ENCODE peak calls at places on chromosomes 7 and 10, in seven cellular contexts. L is left ventricle myocardium inferior, U is fibroblast of pulmonary artery, P is transverse colon, B is kidney epithelial cell, X is AG04450, E is breast epithelium. F is an unnamed sample.

GRCh38 chr10:121449457-121450045 is 148.7 kb downstream of the FGFR2 start:
- DNase-seq in E (no peak), L (no peak), U (no peak), B (no peak), X (no peak), P (no peak), F (no peak)

GRCh38 chr7:102467581-102468415 is 3.0 kb downstream of the LRWD1 start:
- DNase-seq in P (no peak), B (no peak), U (no peak), L (no peak), X (no peak), E (no peak), F (no peak)

GRCh38 chr10:86300931-86301330 is 65.7 kb downstream of the GRID1 start:
- DNase-seq in U (no peak), B (no peak), P (no peak), L (no peak), X (no peak), E (no peak), F (no peak)

GRCh38 chr7:100466830-100467605 is 3.0 kb upstream of the SPACDR start:
- DNase-seq in L (no peak), E (no peak), X (no peak), B (no peak), U (no peak), P (no peak), F (no peak)

GRCh38 chr7:3897430-3898385 is 596.7 kb downstream of the SDK1 start:
- DNase-seq in E (no peak), P (peak), U (peak), L (no peak), B (no peak), X (peak), F (no peak)

GRCh38 chr7:138388673-138389491 is 71.2 kb upstream of the TRIM24 start:
- DNase-seq in U (no peak), X (no peak), P (no peak), L (no peak), E (no peak), B (peak), F (peak)

GRCh38 chr7:67900456-67900855 is 903.8 kb downstream of the TYW1 start:
- DNase-seq in L (no peak), U (no peak), X (no peak), B (no peak), E (no peak), P (no peak), F (no peak)

GRCh38 chr7:108515013-108515412 is 10.9 kb downstream of the PNPLA8 start:
- DNase-seq in U (no peak), P (no peak), B (no peak), L (no peak), E (no peak), X (no peak), F (no peak)

GRCh38 chr10:68871105-68871711 is 29.9 kb upstream of the DDX50 start:
- DNase-seq in L (no peak), U (peak), B (peak), X (peak), E (no peak), P (no peak), F (peak)

GRCh38 chr10:70830185-70830584 is 14.4 kb downstream of the SGPL1 start:
- DNase-seq in E (no peak), B (no peak), P (no peak), L (no peak), U (no peak), X (no peak), F (no peak)

GRCh38 chr10:131491195-131491594 is 179.7 kb upstream of the TCERG1L start:
- DNase-seq in P (no peak), L (no peak), X (no peak), E (no peak), B (no peak), U (no peak), F (no peak)

GRCh38 chr10:111128331-111129167 is 51.7 kb downstream of the ADRA2A start:
- DNase-seq in E (no peak), P (no peak), U (no peak), X (no peak), L (no peak), B (peak), F (peak)

GRCh38 chr10:114694735-114695134 is 36.7 kb upstream of the ABLIM1 start:
- DNase-seq in E (no peak), X (no peak), B (no peak), U (peak), P (peak), L (no peak), F (no peak)

GRCh38 chr7:1851731-1852531 is 181.9 kb downstream of the ELFN1 start:
- DNase-seq in X (no peak), E (no peak), P (no peak), U (no peak), L (no peak), B (no peak), F (no peak)

GRCh38 chr7:44184221-44184873 is 4.9 kb downstream of the GCK start:
- DNase-seq in E (no peak), U (peak), P (no peak), L (no peak), X (peak), B (peak), F (peak)
- H3K4me3 ChIP-seq in E (no peak), U (no peak), P (no peak), L (no peak), X (no peak), B (no peak), F (no peak)

GRCh38 chr7:78968951-78969350 is 484.5 kb downstream of the MAGI2 start:
- DNase-seq in X (no peak), U (no peak), P (no peak), L (no peak), E (no peak), B (no peak), F (no peak)
- H3K4me3 ChIP-seq in X (no peak), U (no peak), P (no peak), L (no peak), E (no peak), B (no peak), F (no peak)

DNA sequence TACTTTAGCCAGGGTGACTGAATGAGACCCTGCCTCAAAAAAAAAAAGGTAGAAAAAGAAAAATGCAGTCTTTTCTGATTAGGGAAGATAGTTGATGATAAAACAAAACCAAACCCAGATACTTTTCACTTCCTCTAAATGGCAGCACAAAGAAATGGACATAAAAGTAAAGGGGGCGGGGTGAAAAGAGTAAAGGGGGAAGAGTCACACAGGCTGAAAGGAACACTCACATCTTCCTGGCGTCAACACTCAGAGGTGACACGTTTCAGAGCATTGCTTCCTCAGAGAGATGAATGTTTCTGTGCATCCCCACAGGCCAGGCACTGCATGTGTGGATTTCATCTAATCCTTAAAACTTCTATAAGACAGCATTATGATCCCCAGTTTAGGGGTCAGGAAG is 81.3 kb downstream of the HIPK2 start:
- DNase-seq in L (no peak), X (no peak), B (no peak), P (no peak), E (no peak), U (no peak), F (no peak)
- H3K4me3 ChIP-seq in L (no peak), X (no peak), B (no peak), P (no peak), E (no peak), U (no peak), F (no peak)

GRCh38 chr7:27152816-27153486 is 568 bp upstream of the HOXA3 start:
- DNase-seq in L (no peak), P (no peak), U (no peak), B (no peak), E (no peak), X (no peak), F (no peak)

GRCh38 chr7:27153526-27153925 is 1.1 kb upstream of the HOXA3 start:
- DNase-seq in B (no peak), X (no peak), U (no peak), L (no peak), P (no peak), E (peak), F (no peak)

GRCh38 chr7:27151341-27151944 is 940 bp downstream of the HOXA3 start:
- DNase-seq in E (peak), P (no peak), L (peak), U (no peak), X (no peak), B (no peak), F (no peak)

GRCh38 chr7:27150568-27151340 is 1.6 kb downstream of the HOXA3 start:
- DNase-seq in L (peak), E (peak), B (no peak), P (peak), U (peak), X (no peak), F (no peak)

GRCh38 chr7:27151945-27152815 is at the start of gene HOXA3:
- DNase-seq in U (no peak), X (no peak), P (peak), B (no peak), L (peak), E (peak), F (no peak)
- H3K4me3 ChIP-seq in U (peak), X (peak), P (peak), B (peak), L (peak), E (peak), F (no peak)

GRCh38 chr7:30932562-30932961 is 20.9 kb downstream of the AQP1 start:
- DNase-seq in X (no peak), B (no peak), E (peak), U (no peak), P (no peak), L (no peak), F (no peak)

GRCh38 chr7:30930621-30931020 is 19.0 kb downstream of the AQP1 start:
- DNase-seq in X (no peak), E (no peak), B (no peak), L (peak), P (no peak), U (peak), F (no peak)

GRCh38 chr7:30931161-30931926 is 19.7 kb downstream of the AQP1 start:
- DNase-seq in U (peak), X (no peak), L (peak), B (peak), E (peak), P (no peak), F (no peak)

GRCh38 chr7:30933124-30933893 is 21.7 kb downstream of the AQP1 start:
- DNase-seq in E (peak), L (no peak), B (no peak), P (no peak), X (no peak), U (no peak), F (no peak)

GRCh38 chr7:30931927-30932540 is 20.4 kb downstream of the AQP1 start:
- DNase-seq in P (no peak), L (no peak), U (no peak), X (no peak), B (no peak), E (peak), F (no peak)
- H3K4me3 ChIP-seq in P (no peak), L (no peak), U (no peak), X (no peak), B (no peak), E (no peak), F (no peak)

GRCh38 chr7:93923291-93923690 is 1.8 kb downstream of the GNG11 start:
- DNase-seq in X (no peak), L (no peak), E (no peak), U (peak), B (no peak), P (no peak), F (no peak)
- H3K4me3 ChIP-seq in X (peak), L (peak), E (peak), U (peak), B (peak), P (peak), F (peak)

GRCh38 chr7:151186640-151187408 is at the start of gene ASB10:
- DNase-seq in U (no peak), P (no peak), B (no peak), E (no peak), L (peak), X (no peak), F (no peak)
- H3K4me3 ChIP-seq in U (no peak), P (no peak), B (no peak), E (no peak), L (peak), X (no peak), F (no peak)

DNA sequence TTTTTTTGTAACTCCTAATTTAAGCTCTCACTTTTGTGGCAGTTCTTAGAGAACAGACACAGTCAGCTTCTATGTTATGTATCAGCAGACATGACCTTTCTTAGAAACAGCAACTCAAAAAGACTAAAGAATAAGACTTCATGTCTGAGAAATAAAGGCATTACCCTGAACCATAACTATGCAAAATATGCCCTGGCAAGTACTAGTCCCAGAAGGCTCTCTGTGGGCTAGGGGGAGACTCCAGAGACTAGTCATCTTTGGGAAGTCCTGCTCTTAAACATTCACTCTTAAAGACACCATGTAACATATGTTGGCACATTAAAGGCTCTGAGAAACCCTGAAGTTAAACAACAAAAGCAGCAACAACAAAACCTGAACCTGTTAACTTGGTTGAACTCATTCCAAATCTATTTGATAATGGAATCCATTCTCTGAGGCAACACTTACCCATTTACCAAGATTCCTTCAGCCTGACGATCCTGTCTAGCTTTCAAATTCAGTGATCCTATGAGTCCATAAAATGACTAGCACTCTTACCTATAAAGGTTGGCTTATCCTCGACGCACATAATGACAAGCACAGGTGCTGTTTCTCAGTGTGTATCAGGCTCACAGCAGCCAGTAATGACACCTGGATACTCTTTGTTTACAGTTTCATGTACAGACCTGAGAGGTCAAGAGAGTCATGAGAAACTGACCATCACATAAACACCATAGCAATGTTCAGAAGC is 62.3 kb downstream of the OSBPL3 start:
- DNase-seq in E (no peak), B (no peak), L (no peak), U (peak), P (no peak), X (peak), F (no peak)
- H3K4me3 ChIP-seq in E (no peak), B (no peak), L (no peak), U (no peak), P (no peak), X (no peak), F (no peak)

GRCh38 chr10:87860156-87860795 is 3.1 kb downstream of the KLLN start:
- DNase-seq in U (peak), E (no peak), B (no peak), P (no peak), L (no peak), X (no peak), F (peak)
- H3K4me3 ChIP-seq in U (no peak), E (no peak), B (no peak), P (no peak), L (no peak), X (no peak), F (no peak)